ENCODE peak calls at places on chromosomes 16 and 17, in ten cellular contexts. One of them, this sample, is unnamed.

GRCh38 chr17:83103200-83103937 is 24.0 kb downstream of the METRNL start:
- DNase-seq in A549: peak
- DNase-seq in AG09319: no peak
- DNase-seq in breast epithelium: peak
- DNase-seq in adrenal gland: peak
- DNase-seq in ovary: peak
- DNase-seq in Calu3: peak
- DNase-seq in AG10803: peak
- DNase-seq in vagina: no peak
- DNase-seq in endodermal cell: no peak
- DNase-seq in this sample: no peak

GRCh38 chr16:76614255-76614654 is 337.1 kb downstream of the CNTNAP4 start:
- DNase-seq in A549: no peak
- DNase-seq in AG09319: no peak
- DNase-seq in breast epithelium: no peak
- DNase-seq in adrenal gland: no peak
- DNase-seq in ovary: no peak
- DNase-seq in Calu3: no peak
- DNase-seq in AG10803: no peak
- DNase-seq in vagina: no peak
- DNase-seq in endodermal cell: no peak
- DNase-seq in this sample: no peak

GRCh38 chr16:86387461-86388440 is 122.6 kb upstream of the FOXF1 start:
- DNase-seq in A549: peak
- DNase-seq in AG09319: peak
- DNase-seq in breast epithelium: no peak
- DNase-seq in adrenal gland: no peak
- DNase-seq in ovary: no peak
- DNase-seq in Calu3: no peak
- DNase-seq in AG10803: peak
- DNase-seq in vagina: no peak
- DNase-seq in endodermal cell: no peak
- DNase-seq in this sample: peak

GRCh38 chr16:85856054-85856453 is 42.9 kb upstream of the IRF8 start:
- DNase-seq in A549: no peak
- DNase-seq in AG09319: no peak
- DNase-seq in breast epithelium: no peak
- DNase-seq in adrenal gland: no peak
- DNase-seq in ovary: no peak
- DNase-seq in Calu3: no peak
- DNase-seq in AG10803: no peak
- DNase-seq in vagina: no peak
- DNase-seq in endodermal cell: peak
- DNase-seq in this sample: no peak

GRCh38 chr17:30234954-30235353 is 543 bp downstream of the SLC6A4 start:
- DNase-seq in A549: no peak
- DNase-seq in AG09319: no peak
- DNase-seq in breast epithelium: no peak
- DNase-seq in adrenal gland: no peak
- DNase-seq in ovary: no peak
- DNase-seq in Calu3: no peak
- DNase-seq in AG10803: no peak
- DNase-seq in vagina: no peak
- DNase-seq in endodermal cell: no peak
- DNase-seq in this sample: no peak

GRCh38 chr17:66834426-66834918 is 445 bp upstream of the CACNG5 start:
- DNase-seq in A549: no peak
- DNase-seq in AG09319: no peak
- DNase-seq in breast epithelium: no peak
- DNase-seq in adrenal gland: no peak
- DNase-seq in ovary: no peak
- DNase-seq in Calu3: no peak
- DNase-seq in AG10803: no peak
- DNase-seq in vagina: no peak
- DNase-seq in endodermal cell: peak
- DNase-seq in this sample: no peak

GRCh38 chr17:39700148-39700987 is 504 bp downstream of the ERBB2 start:
- DNase-seq in A549: no peak
- DNase-seq in AG09319: no peak
- DNase-seq in breast epithelium: no peak
- DNase-seq in adrenal gland: no peak
- DNase-seq in ovary: peak
- DNase-seq in Calu3: peak
- DNase-seq in AG10803: peak
- DNase-seq in vagina: no peak
- DNase-seq in endodermal cell: peak
- DNase-seq in this sample: no peak

GRCh38 chr16:89343501-89344291 is 126.2 kb downstream of the ZNF778 start:
- DNase-seq in A549: no peak
- DNase-seq in AG09319: no peak
- DNase-seq in breast epithelium: no peak
- DNase-seq in adrenal gland: peak
- DNase-seq in ovary: no peak
- DNase-seq in Calu3: peak
- DNase-seq in AG10803: peak
- DNase-seq in vagina: no peak
- DNase-seq in endodermal cell: no peak
- DNase-seq in this sample: no peak

GRCh38 chr17:41738077-41738800 is 3.8 kb upstream of the HAP1 start:
- DNase-seq in A549: peak
- DNase-seq in AG09319: peak
- DNase-seq in breast epithelium: peak
- DNase-seq in adrenal gland: peak
- DNase-seq in ovary: peak
- DNase-seq in Calu3: peak
- DNase-seq in AG10803: peak
- DNase-seq in vagina: no peak
- DNase-seq in endodermal cell: peak
- DNase-seq in this sample: peak

GRCh38 chr17:9531080-9531479 is 44.5 kb downstream of the STX8 start:
- DNase-seq in A549: no peak
- DNase-seq in AG09319: no peak
- DNase-seq in breast epithelium: no peak
- DNase-seq in adrenal gland: no peak
- DNase-seq in ovary: no peak
- DNase-seq in Calu3: no peak
- DNase-seq in AG10803: no peak
- DNase-seq in vagina: no peak
- DNase-seq in endodermal cell: no peak
- DNase-seq in this sample: no peak

GRCh38 chr17:9532715-9533114 is 42.9 kb downstream of the STX8 start:
- DNase-seq in A549: no peak
- DNase-seq in AG09319: no peak
- DNase-seq in breast epithelium: no peak
- DNase-seq in adrenal gland: no peak
- DNase-seq in ovary: no peak
- DNase-seq in Calu3: no peak
- DNase-seq in AG10803: no peak
- DNase-seq in vagina: no peak
- DNase-seq in endodermal cell: no peak
- DNase-seq in this sample: no peak

GRCh38 chr17:9529033-9529748 is 46.4 kb downstream of the STX8 start:
- DNase-seq in A549: peak
- DNase-seq in AG09319: no peak
- DNase-seq in breast epithelium: no peak
- DNase-seq in adrenal gland: no peak
- DNase-seq in ovary: no peak
- DNase-seq in Calu3: no peak
- DNase-seq in AG10803: peak
- DNase-seq in vagina: no peak
- DNase-seq in endodermal cell: no peak
- DNase-seq in this sample: peak
- TF ChIP-seq CTCF in A549: peak
- TF ChIP-seq CTCF in AG09319: peak
- TF ChIP-seq CTCF in breast epithelium: no peak
- TF ChIP-seq CTCF in adrenal gland: no peak
- TF ChIP-seq CTCF in ovary: no peak
- TF ChIP-seq CTCF in Calu3: no peak
- TF ChIP-seq CTCF in AG10803: peak
- TF ChIP-seq CTCF in vagina: peak
- TF ChIP-seq CTCF in endodermal cell: peak
- TF ChIP-seq CTCF in this sample: peak

DNA sequence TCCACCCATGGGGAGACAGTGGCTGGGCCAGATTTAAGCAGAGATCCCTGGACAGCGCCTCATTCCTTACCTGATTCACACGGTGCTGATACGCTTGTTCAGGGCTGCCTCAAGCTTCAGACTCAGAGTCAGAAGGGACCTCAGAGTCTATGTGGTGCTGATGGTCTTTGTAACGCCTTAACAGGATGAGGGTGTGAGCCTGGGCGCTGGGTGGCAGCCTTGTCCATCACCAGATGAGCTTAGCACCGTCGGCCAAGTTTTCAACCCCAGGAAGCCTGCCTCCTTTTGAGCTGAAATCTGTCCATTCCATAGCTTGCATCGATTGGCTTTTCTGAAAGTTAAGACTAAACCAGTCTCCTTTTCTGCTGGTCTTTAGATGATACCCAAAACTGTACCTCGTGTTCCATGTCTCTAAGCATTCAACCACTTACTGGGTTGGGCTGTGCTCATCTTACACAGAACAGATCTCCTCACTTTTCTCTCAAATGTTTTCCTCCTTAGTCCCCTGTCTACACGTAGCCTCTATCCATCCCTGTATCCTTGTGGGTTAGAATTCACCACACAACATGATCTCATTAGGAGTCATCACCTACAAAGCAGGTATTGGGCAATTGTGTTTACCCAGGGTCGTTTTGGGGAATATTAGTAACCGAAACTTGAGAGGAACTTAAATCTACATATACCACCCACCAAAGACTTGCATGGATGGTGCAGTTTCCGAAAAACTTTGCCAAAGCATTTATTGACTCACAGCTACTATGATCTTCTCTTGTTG is 573.4 kb downstream of the CDH13 start:
- DNase-seq in A549: peak
- DNase-seq in AG09319: no peak
- DNase-seq in breast epithelium: no peak
- DNase-seq in adrenal gland: no peak
- DNase-seq in ovary: no peak
- DNase-seq in Calu3: no peak
- DNase-seq in AG10803: peak
- DNase-seq in vagina: peak
- DNase-seq in endodermal cell: peak
- DNase-seq in this sample: no peak
- TF ChIP-seq CTCF in A549: no peak
- TF ChIP-seq CTCF in AG09319: no peak
- TF ChIP-seq CTCF in breast epithelium: no peak
- TF ChIP-seq CTCF in adrenal gland: no peak
- TF ChIP-seq CTCF in ovary: no peak
- TF ChIP-seq CTCF in Calu3: no peak
- TF ChIP-seq CTCF in AG10803: peak
- TF ChIP-seq CTCF in vagina: no peak
- TF ChIP-seq CTCF in endodermal cell: peak
- TF ChIP-seq CTCF in this sample: no peak

DNA sequence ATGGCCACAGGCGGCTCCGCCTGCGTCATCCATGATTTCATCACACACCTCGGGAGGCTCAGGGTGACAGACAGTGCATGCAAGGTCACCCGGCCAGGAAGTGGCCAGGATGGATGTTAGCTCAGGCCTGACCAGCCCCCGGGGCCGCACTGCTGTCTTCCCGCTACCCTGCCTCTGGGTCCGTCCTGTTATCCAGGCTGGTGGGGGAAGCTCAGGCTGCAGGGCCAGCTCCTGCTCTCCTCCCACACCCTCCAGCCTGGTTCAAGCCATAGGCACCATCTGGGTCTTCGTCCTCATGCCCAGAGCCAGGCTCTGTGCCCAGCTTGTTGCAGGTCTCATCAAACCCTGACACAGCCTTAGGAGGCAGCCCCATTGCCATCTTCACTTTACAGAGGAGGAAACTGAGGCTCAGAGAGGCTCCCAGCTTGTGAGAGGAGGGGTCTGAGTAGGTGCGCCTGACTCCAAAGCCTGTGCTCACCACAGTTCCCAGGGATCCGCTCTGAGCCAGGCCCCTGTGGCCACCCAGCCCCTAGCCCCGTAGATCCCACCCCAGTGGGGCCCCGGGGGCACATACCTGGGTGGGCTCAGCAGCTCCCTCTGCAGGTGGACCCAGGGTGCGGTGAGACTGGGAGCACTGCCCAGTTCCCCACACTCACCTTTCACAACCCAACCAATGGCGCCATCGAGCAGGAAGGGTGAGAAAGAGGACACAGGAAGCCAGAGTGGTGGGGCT is 414 bp upstream of the ADGRG3 start:
- DNase-seq in A549: peak
- DNase-seq in AG09319: no peak
- DNase-seq in breast epithelium: no peak
- DNase-seq in adrenal gland: peak
- DNase-seq in ovary: no peak
- DNase-seq in Calu3: peak
- DNase-seq in AG10803: no peak
- DNase-seq in vagina: no peak
- DNase-seq in endodermal cell: peak
- DNase-seq in this sample: no peak
- TF ChIP-seq CTCF in A549: no peak
- TF ChIP-seq CTCF in AG09319: no peak
- TF ChIP-seq CTCF in breast epithelium: no peak
- TF ChIP-seq CTCF in adrenal gland: no peak
- TF ChIP-seq CTCF in ovary: no peak
- TF ChIP-seq CTCF in Calu3: peak
- TF ChIP-seq CTCF in AG10803: no peak
- TF ChIP-seq CTCF in vagina: no peak
- TF ChIP-seq CTCF in endodermal cell: peak
- TF ChIP-seq CTCF in this sample: no peak

GRCh38 chr16:75252049-75252864 is 833 bp upstream of the BCAR1 start:
- DNase-seq in A549: no peak
- DNase-seq in AG09319: no peak
- DNase-seq in breast epithelium: no peak
- DNase-seq in adrenal gland: no peak
- DNase-seq in ovary: peak
- DNase-seq in Calu3: no peak
- DNase-seq in AG10803: no peak
- DNase-seq in vagina: no peak
- DNase-seq in endodermal cell: no peak
- DNase-seq in this sample: no peak

GRCh38 chr16:75250809-75251279 is 580 bp downstream of the BCAR1 start:
- DNase-seq in A549: no peak
- DNase-seq in AG09319: no peak
- DNase-seq in breast epithelium: no peak
- DNase-seq in adrenal gland: peak
- DNase-seq in ovary: peak
- DNase-seq in Calu3: peak
- DNase-seq in AG10803: no peak
- DNase-seq in vagina: no peak
- DNase-seq in endodermal cell: peak
- DNase-seq in this sample: no peak

GRCh38 chr16:75250089-75250808 is 1.2 kb downstream of the BCAR1 start:
- DNase-seq in A549: no peak
- DNase-seq in AG09319: no peak
- DNase-seq in breast epithelium: no peak
- DNase-seq in adrenal gland: peak
- DNase-seq in ovary: peak
- DNase-seq in Calu3: peak
- DNase-seq in AG10803: no peak
- DNase-seq in vagina: no peak
- DNase-seq in endodermal cell: no peak
- DNase-seq in this sample: no peak

GRCh38 chr16:75252946-75253911 is 1.8 kb upstream of the BCAR1 start:
- DNase-seq in A549: no peak
- DNase-seq in AG09319: no peak
- DNase-seq in breast epithelium: no peak
- DNase-seq in adrenal gland: no peak
- DNase-seq in ovary: peak
- DNase-seq in Calu3: no peak
- DNase-seq in AG10803: peak
- DNase-seq in vagina: no peak
- DNase-seq in endodermal cell: peak
- DNase-seq in this sample: no peak

GRCh38 chr16:75251280-75252048 is at the start of gene BCAR1:
- DNase-seq in A549: peak
- DNase-seq in AG09319: peak
- DNase-seq in breast epithelium: peak
- DNase-seq in adrenal gland: peak
- DNase-seq in ovary: peak
- DNase-seq in Calu3: peak
- DNase-seq in AG10803: peak
- DNase-seq in vagina: no peak
- DNase-seq in endodermal cell: peak
- DNase-seq in this sample: no peak
- TF ChIP-seq CTCF in A549: no peak
- TF ChIP-seq CTCF in AG09319: no peak
- TF ChIP-seq CTCF in breast epithelium: no peak
- TF ChIP-seq CTCF in adrenal gland: no peak
- TF ChIP-seq CTCF in ovary: no peak
- TF ChIP-seq CTCF in Calu3: peak
- TF ChIP-seq CTCF in AG10803: no peak
- TF ChIP-seq CTCF in vagina: no peak
- TF ChIP-seq CTCF in endodermal cell: no peak
- TF ChIP-seq CTCF in this sample: no peak